ENCODE peak calls at places on chromosome 5, in nine cellular contexts. One of them, this sample, is unnamed.

GRCh38 chr5:107985144-107985543 is 314.4 kb upstream of the EFNA5 start:
- DNase-seq in SHP77: no peak
- DNase-seq in CD8-positive, alpha-beta T cell: no peak
- DNase-seq in AG08395: no peak
- DNase-seq in cardiac muscle cell: peak; percentile 56
- DNase-seq in NCI-H1105: peak; percentile 6
- DNase-seq in uterus: no peak
- DNase-seq in mucosa of gallbladder: peak; percentile 26
- DNase-seq in activated T-cell treated with anti-CD3 and anti-CD28 coated beads, Interleukin-2, amount 50 U/mL, for 48 hours: no peak
- DNase-seq in this sample: no peak

GRCh38 chr5:162565-163337 is 28.5 kb upstream of the LRRC14B start:
- DNase-seq in uterus: no peak
- DNase-seq in SHP77: no peak
- DNase-seq in AG08395: no peak
- DNase-seq in NCI-H1105: no peak
- DNase-seq in cardiac muscle cell: no peak
- DNase-seq in CD8-positive, alpha-beta T cell: no peak
- DNase-seq in mucosa of gallbladder: no peak
- DNase-seq in activated T-cell treated with anti-CD3 and anti-CD28 coated beads, Interleukin-2, amount 50 U/mL, for 48 hours: no peak
- DNase-seq in this sample: no peak

GRCh38 chr5:1015545-1015944 is 6.9 kb downstream of the NKD2 start:
- DNase-seq in activated T-cell treated with anti-CD3 and anti-CD28 coated beads, Interleukin-2, amount 50 U/mL, for 48 hours: no peak
- DNase-seq in SHP77: no peak
- DNase-seq in CD8-positive, alpha-beta T cell: no peak
- DNase-seq in NCI-H1105: no peak
- DNase-seq in cardiac muscle cell: no peak
- DNase-seq in AG08395: no peak
- DNase-seq in uterus: no peak
- DNase-seq in mucosa of gallbladder: no peak
- DNase-seq in this sample: no peak

GRCh38 chr5:1324719-1325190 is 20.1 kb downstream of the CLPTM1L start:
- DNase-seq in NCI-H1105: no peak
- DNase-seq in AG08395: no peak
- DNase-seq in CD8-positive, alpha-beta T cell: no peak
- DNase-seq in activated T-cell treated with anti-CD3 and anti-CD28 coated beads, Interleukin-2, amount 50 U/mL, for 48 hours: no peak
- DNase-seq in uterus: no peak
- DNase-seq in mucosa of gallbladder: no peak
- DNase-seq in SHP77: no peak
- DNase-seq in cardiac muscle cell: no peak
- DNase-seq in this sample: no peak

GRCh38 chr5:178356459-178356872 is 123.9 kb upstream of the PHYKPL start:
- DNase-seq in uterus: no peak
- DNase-seq in NCI-H1105: no peak
- DNase-seq in activated T-cell treated with anti-CD3 and anti-CD28 coated beads, Interleukin-2, amount 50 U/mL, for 48 hours: no peak
- DNase-seq in SHP77: no peak
- DNase-seq in AG08395: peak; percentile 37
- DNase-seq in mucosa of gallbladder: no peak
- DNase-seq in CD8-positive, alpha-beta T cell: no peak
- DNase-seq in cardiac muscle cell: no peak
- DNase-seq in this sample: no peak

GRCh38 chr5:178778919-178779318 is 48.5 kb upstream of the ZNF354A start:
- DNase-seq in SHP77: no peak
- DNase-seq in cardiac muscle cell: no peak
- DNase-seq in activated T-cell treated with anti-CD3 and anti-CD28 coated beads, Interleukin-2, amount 50 U/mL, for 48 hours: no peak
- DNase-seq in mucosa of gallbladder: peak; percentile 66
- DNase-seq in NCI-H1105: no peak
- DNase-seq in uterus: no peak
- DNase-seq in AG08395: no peak
- DNase-seq in CD8-positive, alpha-beta T cell: no peak
- DNase-seq in this sample: no peak

GRCh38 chr5:160479926-160480325 is 58.3 kb downstream of the PTTG1 start:
- DNase-seq in NCI-H1105: no peak
- DNase-seq in mucosa of gallbladder: no peak
- DNase-seq in cardiac muscle cell: no peak
- DNase-seq in SHP77: no peak
- DNase-seq in CD8-positive, alpha-beta T cell: no peak
- DNase-seq in AG08395: peak; percentile 70
- DNase-seq in uterus: no peak
- DNase-seq in activated T-cell treated with anti-CD3 and anti-CD28 coated beads, Interleukin-2, amount 50 U/mL, for 48 hours: no peak
- DNase-seq in this sample: no peak

GRCh38 chr5:1443991-1444360 is 1.3 kb downstream of the SLC6A3 start:
- DNase-seq in AG08395: no peak
- DNase-seq in cardiac muscle cell: no peak
- DNase-seq in NCI-H1105: no peak
- DNase-seq in SHP77: no peak
- DNase-seq in CD8-positive, alpha-beta T cell: no peak
- DNase-seq in activated T-cell treated with anti-CD3 and anti-CD28 coated beads, Interleukin-2, amount 50 U/mL, for 48 hours: no peak
- DNase-seq in uterus: no peak
- DNase-seq in mucosa of gallbladder: no peak
- DNase-seq in this sample: no peak

GRCh38 chr5:77356740-77357139 is 135.4 kb downstream of the WDR41 start:
- DNase-seq in cardiac muscle cell: no peak
- DNase-seq in SHP77: no peak
- DNase-seq in NCI-H1105: no peak
- DNase-seq in mucosa of gallbladder: no peak
- DNase-seq in uterus: no peak
- DNase-seq in CD8-positive, alpha-beta T cell: no peak
- DNase-seq in activated T-cell treated with anti-CD3 and anti-CD28 coated beads, Interleukin-2, amount 50 U/mL, for 48 hours: peak; percentile 57
- DNase-seq in AG08395: peak; percentile 15
- DNase-seq in this sample: no peak

GRCh38 chr5:135149956-135150723 is 116.1 kb upstream of the PITX1 start:
- DNase-seq in NCI-H1105: no peak
- DNase-seq in activated T-cell treated with anti-CD3 and anti-CD28 coated beads, Interleukin-2, amount 50 U/mL, for 48 hours: no peak
- DNase-seq in SHP77: no peak
- DNase-seq in AG08395: no peak
- DNase-seq in mucosa of gallbladder: no peak
- DNase-seq in cardiac muscle cell: no peak
- DNase-seq in uterus: no peak
- DNase-seq in CD8-positive, alpha-beta T cell: no peak
- DNase-seq in this sample: no peak

GRCh38 chr5:65906256-65906655 is 20.1 kb upstream of the ERBIN start:
- DNase-seq in AG08395: no peak
- DNase-seq in uterus: no peak
- DNase-seq in SHP77: no peak
- DNase-seq in mucosa of gallbladder: no peak
- DNase-seq in activated T-cell treated with anti-CD3 and anti-CD28 coated beads, Interleukin-2, amount 50 U/mL, for 48 hours: no peak
- DNase-seq in NCI-H1105: no peak
- DNase-seq in CD8-positive, alpha-beta T cell: no peak
- DNase-seq in cardiac muscle cell: no peak
- DNase-seq in this sample: no peak

GRCh38 chr5:143683459-143683858 is 128.5 kb upstream of the HMHB1 start:
- DNase-seq in uterus: no peak
- DNase-seq in mucosa of gallbladder: no peak
- DNase-seq in SHP77: peak; percentile 21
- DNase-seq in CD8-positive, alpha-beta T cell: no peak
- DNase-seq in AG08395: no peak
- DNase-seq in cardiac muscle cell: no peak
- DNase-seq in activated T-cell treated with anti-CD3 and anti-CD28 coated beads, Interleukin-2, amount 50 U/mL, for 48 hours: no peak
- DNase-seq in NCI-H1105: no peak
- DNase-seq in this sample: no peak

GRCh38 chr5:164013077-164013670 is 507.8 kb downstream of the MAT2B start:
- DNase-seq in NCI-H1105: peak; percentile 5
- DNase-seq in CD8-positive, alpha-beta T cell: peak; percentile 13
- DNase-seq in AG08395: peak; percentile 7
- DNase-seq in activated T-cell treated with anti-CD3 and anti-CD28 coated beads, Interleukin-2, amount 50 U/mL, for 48 hours: peak; percentile 34
- DNase-seq in uterus: peak; percentile 24
- DNase-seq in SHP77: peak; percentile 41
- DNase-seq in cardiac muscle cell: peak; percentile 69
- DNase-seq in mucosa of gallbladder: peak; percentile 56
- DNase-seq in this sample: no peak

GRCh38 chr5:127353761-127354160 is 63.2 kb downstream of the MEGF10 start:
- DNase-seq in AG08395: no peak
- DNase-seq in SHP77: no peak
- DNase-seq in mucosa of gallbladder: peak; percentile 16
- DNase-seq in uterus: no peak
- DNase-seq in CD8-positive, alpha-beta T cell: no peak
- DNase-seq in cardiac muscle cell: no peak
- DNase-seq in activated T-cell treated with anti-CD3 and anti-CD28 coated beads, Interleukin-2, amount 50 U/mL, for 48 hours: no peak
- DNase-seq in NCI-H1105: no peak
- DNase-seq in this sample: no peak

GRCh38 chr5:126938461-126938860 is 91.9 kb downstream of the MARCHF3 start:
- DNase-seq in CD8-positive, alpha-beta T cell: no peak
- DNase-seq in mucosa of gallbladder: no peak
- DNase-seq in SHP77: no peak
- DNase-seq in uterus: no peak
- DNase-seq in AG08395: peak; percentile 80
- DNase-seq in activated T-cell treated with anti-CD3 and anti-CD28 coated beads, Interleukin-2, amount 50 U/mL, for 48 hours: no peak
- DNase-seq in cardiac muscle cell: no peak
- DNase-seq in NCI-H1105: no peak
- DNase-seq in this sample: no peak

GRCh38 chr5:154331267-154331666 is 114.5 kb upstream of the SAP30L start:
- DNase-seq in SHP77: no peak
- DNase-seq in activated T-cell treated with anti-CD3 and anti-CD28 coated beads, Interleukin-2, amount 50 U/mL, for 48 hours: no peak
- DNase-seq in NCI-H1105: no peak
- DNase-seq in mucosa of gallbladder: no peak
- DNase-seq in CD8-positive, alpha-beta T cell: no peak
- DNase-seq in uterus: no peak
- DNase-seq in AG08395: no peak
- DNase-seq in cardiac muscle cell: no peak
- DNase-seq in this sample: no peak

GRCh38 chr5:36240779-36241635 is 718 bp downstream of the NADK2 start:
- DNase-seq in SHP77: peak; percentile 61
- DNase-seq in CD8-positive, alpha-beta T cell: peak; percentile 28
- DNase-seq in cardiac muscle cell: peak; percentile 86
- DNase-seq in activated T-cell treated with anti-CD3 and anti-CD28 coated beads, Interleukin-2, amount 50 U/mL, for 48 hours: peak; percentile 61
- DNase-seq in AG08395: peak; percentile 67
- DNase-seq in NCI-H1105: peak; percentile 26
- DNase-seq in uterus: peak; percentile 59
- DNase-seq in mucosa of gallbladder: peak; percentile 53
- DNase-seq in this sample: peak; percentile 8

GRCh38 chr5:114450516-114450909 is 88.6 kb downstream of the KCNN2 start:
- DNase-seq in cardiac muscle cell: no peak
- DNase-seq in NCI-H1105: no peak
- DNase-seq in SHP77: peak; percentile 1
- DNase-seq in AG08395: no peak
- DNase-seq in activated T-cell treated with anti-CD3 and anti-CD28 coated beads, Interleukin-2, amount 50 U/mL, for 48 hours: no peak
- DNase-seq in CD8-positive, alpha-beta T cell: no peak
- DNase-seq in mucosa of gallbladder: no peak
- DNase-seq in uterus: no peak
- DNase-seq in this sample: no peak

GRCh38 chr5:1545798-1546355 is 22.1 kb upstream of the LPCAT1 start:
- DNase-seq in CD8-positive, alpha-beta T cell: no peak
- DNase-seq in uterus: no peak
- DNase-seq in SHP77: peak; percentile 76
- DNase-seq in mucosa of gallbladder: peak; percentile 11
- DNase-seq in cardiac muscle cell: no peak
- DNase-seq in AG08395: no peak
- DNase-seq in activated T-cell treated with anti-CD3 and anti-CD28 coated beads, Interleukin-2, amount 50 U/mL, for 48 hours: no peak
- DNase-seq in NCI-H1105: peak; percentile 74
- DNase-seq in this sample: no peak

GRCh38 chr5:98433673-98434072 is 339.8 kb upstream of the RGMB start:
- DNase-seq in NCI-H1105: no peak
- DNase-seq in CD8-positive, alpha-beta T cell: no peak
- DNase-seq in SHP77: no peak
- DNase-seq in activated T-cell treated with anti-CD3 and anti-CD28 coated beads, Interleukin-2, amount 50 U/mL, for 48 hours: no peak
- DNase-seq in uterus: no peak
- DNase-seq in cardiac muscle cell: no peak
- DNase-seq in mucosa of gallbladder: no peak
- DNase-seq in AG08395: no peak
- DNase-seq in this sample: no peak

GRCh38 chr5:149576021-149576420 is 5.3 kb upstream of the ARHGEF37 start:
- DNase-seq in NCI-H1105: no peak
- DNase-seq in mucosa of gallbladder: no peak
- DNase-seq in SHP77: no peak
- DNase-seq in cardiac muscle cell: no peak
- DNase-seq in CD8-positive, alpha-beta T cell: no peak
- DNase-seq in activated T-cell treated with anti-CD3 and anti-CD28 coated beads, Interleukin-2, amount 50 U/mL, for 48 hours: peak; percentile 53
- DNase-seq in uterus: no peak
- DNase-seq in AG08395: no peak
- DNase-seq in this sample: no peak

GRCh38 chr5:142816577-142816976 is 46.4 kb downstream of the ARHGAP26 start:
- DNase-seq in mucosa of gallbladder: peak; percentile 61
- DNase-seq in SHP77: no peak
- DNase-seq in NCI-H1105: no peak
- DNase-seq in CD8-positive, alpha-beta T cell: no peak
- DNase-seq in AG08395: peak; percentile 61
- DNase-seq in cardiac muscle cell: peak; percentile 54
- DNase-seq in uterus: no peak
- DNase-seq in activated T-cell treated with anti-CD3 and anti-CD28 coated beads, Interleukin-2, amount 50 U/mL, for 48 hours: no peak
- DNase-seq in this sample: no peak

GRCh38 chr5:171868236-171868635 is 82.6 kb downstream of the SMIM23 start:
- DNase-seq in CD8-positive, alpha-beta T cell: no peak
- DNase-seq in SHP77: no peak
- DNase-seq in NCI-H1105: no peak
- DNase-seq in activated T-cell treated with anti-CD3 and anti-CD28 coated beads, Interleukin-2, amount 50 U/mL, for 48 hours: no peak
- DNase-seq in cardiac muscle cell: no peak
- DNase-seq in AG08395: no peak
- DNase-seq in mucosa of gallbladder: no peak
- DNase-seq in uterus: no peak
- DNase-seq in this sample: no peak

GRCh38 chr5:137292461-137293025 is 206.6 kb downstream of the SPOCK1 start:
- DNase-seq in cardiac muscle cell: no peak
- DNase-seq in AG08395: no peak
- DNase-seq in SHP77: peak; percentile 35
- DNase-seq in NCI-H1105: peak; percentile 35
- DNase-seq in CD8-positive, alpha-beta T cell: no peak
- DNase-seq in uterus: no peak
- DNase-seq in activated T-cell treated with anti-CD3 and anti-CD28 coated beads, Interleukin-2, amount 50 U/mL, for 48 hours: no peak
- DNase-seq in mucosa of gallbladder: no peak
- DNase-seq in this sample: no peak